ENCODE peak calls at places on chromosome 15, in six cellular contexts. Y, L, A, B, F and D are unnamed samples.

GRCh38 chr15:66848116-66848515 is 146.1 kb downstream of the SMAD6 start:
- DNase-seq in Y (no peak), L (no peak), A (no peak), B (no peak), F (no peak), D (no peak)

GRCh38 chr15:88653200-88654064 is 14.6 kb downstream of the ISG20 start:
- DNase-seq in Y (no peak), L (no peak), A (no peak), B (no peak), F (no peak), D (no peak)

GRCh38 chr15:63630036-63630751 is 33.0 kb downstream of the FBXL22 start:
- DNase-seq in Y (no peak), L (no peak), A (no peak), B (no peak), F (no peak), D (no peak)

GRCh38 chr15:29136815-29137214 is 132.8 kb downstream of the NSMCE3 start:
- DNase-seq in Y (no peak), L (no peak), A (no peak), B (no peak), F (no peak), D (no peak)

GRCh38 chr15:95346856-95347255 is 983.6 kb upstream of the NR2F2 start:
- DNase-seq in Y (no peak), L (no peak), A (no peak), B (peak; percentile 42), F (no peak), D (no peak)

GRCh38 chr15:68228143-68228970 is 1.2 kb downstream of the CLN6 start:
- DNase-seq in Y (no peak), L (peak; percentile 46), A (no peak), B (no peak), F (peak; percentile 63), D (peak; percentile 14)

GRCh38 chr15:101264911-101265641 is 12.2 kb downstream of the SELENOS start:
- DNase-seq in Y (no peak), L (peak; percentile 92), A (no peak), B (no peak), F (no peak), D (no peak)

GRCh38 chr15:33158359-33158758 is 36.2 kb downstream of the FMN1 start:
- DNase-seq in Y (no peak), L (no peak), A (no peak), B (no peak), F (no peak), D (no peak)

GRCh38 chr15:62928996-62929350 is 113.6 kb upstream of the TPM1 start:
- DNase-seq in Y (peak; percentile 88), L (no peak), A (no peak), B (peak; percentile 92), F (no peak), D (peak; percentile 90)

GRCh38 chr15:42385206-42385979 is 26.1 kb downstream of the CAPN3 start:
- DNase-seq in Y (peak; percentile 46), L (peak; percentile 18), A (no peak), B (peak; percentile 62), F (peak; percentile 87), D (peak; percentile 43)

GRCh38 chr15:39748276-39748675 is 34.4 kb downstream of the FSIP1 start:
- DNase-seq in Y (no peak), L (no peak), A (no peak), B (no peak), F (no peak), D (no peak)

GRCh38 chr15:43215961-43216360 is 4.9 kb downstream of the EPB42 start:
- DNase-seq in Y (peak; percentile 19), L (no peak), A (no peak), B (peak; percentile 54), F (no peak), D (peak; percentile 10)

GRCh38 chr15:99427210-99427609 is 138.6 kb upstream of the MEF2A start:
- DNase-seq in Y (no peak), L (no peak), A (no peak), B (no peak), F (no peak), D (no peak)

GRCh38 chr15:77507911-77508310 is 87.2 kb downstream of the HMG20A start:
- DNase-seq in Y (no peak), L (no peak), A (no peak), B (peak; percentile 59), F (no peak), D (peak; percentile 52)

GRCh38 chr15:57391537-57391936 is 15.2 kb downstream of the CGNL1 start:
- DNase-seq in Y (no peak), L (no peak), A (no peak), B (no peak), F (no peak), D (no peak)

GRCh38 chr15:85852969-85853368 is 58.2 kb upstream of the KLHL25 start:
- DNase-seq in Y (no peak), L (no peak), A (no peak), B (no peak), F (no peak), D (no peak)

GRCh38 chr15:57727031-57727430 is 20.5 kb downstream of the POLR2M start:
- DNase-seq in Y (no peak), L (no peak), A (no peak), B (peak; percentile 16), F (no peak), D (no peak)

GRCh38 chr15:37204698-37205097 is 104.3 kb upstream of the MEIS2 start:
- DNase-seq in Y (no peak), L (peak; percentile 61), A (no peak), B (no peak), F (peak; percentile 41), D (no peak)

GRCh38 chr15:40764766-40765136 is 883 bp downstream of the GCHFR start:
- DNase-seq in Y (no peak), L (no peak), A (no peak), B (no peak), F (peak; percentile 66), D (no peak)

DNA sequence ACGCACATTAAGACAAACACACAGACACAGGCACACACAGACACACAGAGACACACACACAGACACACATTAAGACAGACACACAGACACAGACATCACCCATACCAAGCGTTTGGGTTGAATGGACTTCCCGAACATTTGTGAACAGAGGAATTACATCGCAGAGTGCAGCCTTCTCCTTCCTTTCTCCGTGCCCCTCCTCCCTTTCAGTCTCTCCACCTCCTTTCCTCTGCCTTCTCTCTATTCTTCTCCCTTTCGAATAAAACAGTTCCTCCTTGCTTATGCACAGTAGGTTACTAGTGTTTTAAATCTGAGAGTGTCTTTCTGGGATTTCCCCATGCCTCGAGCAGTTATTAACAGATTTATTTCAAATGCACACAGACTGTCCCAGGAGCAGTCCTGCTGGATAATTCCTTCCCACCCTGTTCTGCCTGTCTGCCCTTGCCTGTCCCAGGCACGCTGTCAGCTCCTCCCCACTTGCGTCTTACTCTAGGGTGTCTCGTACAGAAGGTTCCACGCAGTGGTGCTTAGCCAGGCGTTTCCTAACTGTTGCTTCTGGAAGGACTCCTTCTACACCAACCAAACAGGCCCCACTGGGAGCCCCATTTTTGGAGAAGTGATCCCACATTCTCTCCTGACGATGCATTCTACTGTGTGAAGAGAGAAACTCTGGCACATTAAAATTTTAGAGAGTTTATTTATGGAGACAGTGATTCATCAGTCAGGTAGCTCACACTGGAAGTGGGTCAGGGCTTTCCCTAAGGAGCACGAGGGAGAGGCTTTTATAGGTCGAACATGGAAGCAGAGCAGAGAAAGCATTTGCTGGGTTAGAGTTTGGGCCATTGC is 163.8 kb downstream of the SV2B start:
- DNase-seq in Y (no peak), L (no peak), A (no peak), B (peak; percentile 17), F (peak; percentile 9), D (no peak)
- H3K4me3 ChIP-seq in Y (no peak overlapping the region), L (no peak overlapping the region), A (no peak overlapping the region), B (no peak overlapping the region), F (no peak overlapping the region), D (no peak overlapping the region)

DNA sequence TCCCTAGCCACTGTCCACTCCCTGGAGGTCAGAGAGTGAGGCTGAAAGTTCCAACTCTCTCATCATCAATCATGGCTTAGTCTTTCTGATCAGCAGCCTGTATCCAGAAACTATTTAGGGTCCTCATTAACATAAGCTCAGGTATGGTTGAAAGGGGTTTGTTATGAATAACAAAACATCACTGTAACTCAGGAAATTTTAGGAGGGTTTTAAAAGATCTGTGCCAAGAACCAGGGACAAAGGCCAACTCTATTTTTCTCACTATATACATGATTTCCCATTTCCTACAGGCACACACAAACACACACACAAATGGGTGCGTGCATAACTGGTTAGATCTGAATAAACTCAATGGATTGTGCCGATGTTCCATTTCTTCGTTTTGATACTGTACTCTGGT is 23.6 kb downstream of the STOML1 start:
- DNase-seq in Y (no peak), L (no peak), A (no peak), B (no peak), F (no peak), D (no peak)
- H3K4me3 ChIP-seq in Y (no peak overlapping the region), L (no peak overlapping the region), A (no peak overlapping the region), B (no peak overlapping the region), F (no peak overlapping the region), D (no peak overlapping the region)

GRCh38 chr15:65303687-65304392 is 637 bp upstream of the RNU5B-1 start:
- DNase-seq in Y (peak; percentile 35), L (no peak), A (peak; percentile 70), B (peak; percentile 43), F (no peak), D (peak; percentile 56)
- H3K4me3 ChIP-seq in Y (peak overlapping the region; percentile 53), L (peak overlapping the region; percentile 66), A (peak overlapping the region; percentile 45), B (peak overlapping the region; percentile 50), F (peak overlapping the region; percentile 68), D (peak overlapping the region; percentile 42)

DNA sequence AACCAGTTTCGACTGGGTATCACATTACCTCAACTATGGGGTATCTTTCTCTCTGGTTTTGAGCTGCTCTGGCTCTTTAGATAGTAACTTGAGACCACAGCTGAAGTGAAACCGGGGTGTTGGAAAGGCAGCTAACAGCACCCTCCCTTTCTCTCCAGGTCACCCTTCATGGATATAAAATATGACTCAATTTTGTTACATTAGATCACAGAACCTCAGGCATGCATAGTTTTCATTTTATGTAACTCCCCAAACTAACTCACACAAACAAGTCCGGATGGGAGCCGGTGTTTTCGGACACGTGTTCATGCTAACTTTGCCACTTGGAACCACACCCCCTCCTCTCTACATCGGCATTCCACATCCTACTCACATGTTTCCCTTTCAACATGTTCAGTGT is 90.7 kb downstream of the NR2F2 start:
- DNase-seq in Y (peak; percentile 28), L (peak; percentile 79), A (no peak), B (peak; percentile 61), F (no peak), D (no peak)
- H3K4me3 ChIP-seq in Y (no peak overlapping the region), L (no peak overlapping the region), A (no peak overlapping the region), B (no peak overlapping the region), F (no peak overlapping the region), D (no peak overlapping the region)

GRCh38 chr15:84780492-84780891 is 32.1 kb downstream of the ZNF592 start:
- DNase-seq in Y (no peak), L (no peak), A (no peak), B (no peak), F (no peak), D (no peak)

GRCh38 chr15:84781505-84781904 is 33.1 kb downstream of the ZNF592 start:
- DNase-seq in Y (no peak), L (no peak), A (no peak), B (peak; percentile 47), F (no peak), D (no peak)

GRCh38 chr15:84782346-84782745 is 34.0 kb downstream of the ZNF592 start:
- DNase-seq in Y (no peak), L (no peak), A (no peak), B (no peak), F (no peak), D (no peak)

GRCh38 chr15:84775867-84776449 is 27.6 kb downstream of the ZNF592 start:
- DNase-seq in Y (no peak), L (no peak), A (no peak), B (no peak), F (no peak), D (no peak)

DNA sequence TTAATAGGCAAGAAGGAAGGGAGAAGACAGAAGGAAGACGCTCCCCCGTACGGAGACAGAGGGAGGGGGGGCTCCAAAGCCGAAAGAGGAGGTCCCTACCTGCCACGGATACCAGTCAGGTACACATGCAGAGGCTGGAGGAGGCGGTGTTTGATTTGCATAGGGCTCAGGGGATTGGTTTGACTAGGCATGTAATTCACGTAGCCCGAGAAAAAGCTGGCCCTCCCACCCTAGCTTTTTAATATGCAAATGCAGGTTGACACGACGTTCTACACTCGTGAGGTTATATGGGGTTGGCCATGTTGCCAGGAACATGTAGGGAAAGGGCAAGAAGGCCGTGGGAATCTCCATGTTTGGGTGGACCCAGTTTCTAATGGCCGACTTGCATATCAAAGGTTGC is 29.8 kb downstream of the ZNF592 start:
- DNase-seq in Y (no peak), L (no peak), A (no peak), B (no peak), F (no peak), D (no peak)
- H3K4me3 ChIP-seq in Y (no peak overlapping the region), L (no peak overlapping the region), A (no peak overlapping the region), B (no peak overlapping the region), F (no peak overlapping the region), D (no peak overlapping the region)